ENCODE peak calls at places on chromosome 12, in four cellular contexts. O is AG04450, X is lung, Y is mucosa of descending colon. N is an unnamed sample.

GRCh38 chr12:49624919-49625577 is 1.7 kb downstream of the PRPF40B start:
- DNase-seq in O (no peak), X (no peak), Y (no peak), N (no peak)

GRCh38 chr12:7016958-7017571 is 1.2 kb downstream of the LPCAT3 start:
- DNase-seq in O (no peak), X (no peak), Y (no peak), N (no peak)

GRCh38 chr12:114396869-114397719 is 8.8 kb downstream of the TBX5 start:
- DNase-seq in O (no peak), X (no peak), Y (no peak), N (no peak)

GRCh38 chr12:30794020-30794419 is 39.3 kb upstream of the CAPRIN2 start:
- DNase-seq in O (no peak), X (no peak), Y (no peak), N (no peak)

GRCh38 chr12:70386771-70387170 is 20.7 kb downstream of the KCNMB4 start:
- DNase-seq in O (no peak), X (no peak), Y (no peak), N (no peak)

GRCh38 chr12:5768171-5768879 is 176.7 kb downstream of the ANO2 start:
- DNase-seq in O (no peak), X (peak), Y (peak), N (no peak)

GRCh38 chr12:5203274-5203673 is 159.6 kb downstream of the KCNA5 start:
- DNase-seq in O (no peak), X (no peak), Y (no peak), N (no peak)

GRCh38 chr12:26746315-26746714 is 86.7 kb downstream of the ITPR2 start:
- DNase-seq in O (peak), X (no peak), Y (no peak), N (no peak)

N was measured in osteocyte.